ENCODE peak calls at places on chromosomes 1 and 21, in six cellular contexts. One of them, this sample, is unnamed.

GRCh38 chr1:113101588-113101987 is 28.6 kb downstream of the LRIG2 start:
- DNase-seq in HCT116: no peak
- DNase-seq in neural progenitor cell: no peak
- DNase-seq in PC-3: peak
- DNase-seq in GM23248: peak
- DNase-seq in OCI-LY7: no peak
- DNase-seq in this sample: no peak

GRCh38 chr1:164726235-164726634 is 167.3 kb downstream of the PBX1 start:
- DNase-seq in PC-3: peak
- DNase-seq in GM23248: peak
- DNase-seq in neural progenitor cell: no peak
- DNase-seq in OCI-LY7: no peak
- DNase-seq in HCT116: no peak
- DNase-seq in this sample: no peak

GRCh38 chr1:154431586-154432373 is 26.6 kb downstream of the IL6R start:
- DNase-seq in GM23248: peak
- DNase-seq in PC-3: peak
- DNase-seq in neural progenitor cell: no peak
- DNase-seq in HCT116: no peak
- DNase-seq in OCI-LY7: no peak
- DNase-seq in this sample: peak

GRCh38 chr1:59028052-59028451 is 244.2 kb upstream of the JUN start:
- DNase-seq in GM23248: no peak
- DNase-seq in PC-3: no peak
- DNase-seq in OCI-LY7: no peak
- DNase-seq in neural progenitor cell: no peak
- DNase-seq in HCT116: no peak
- DNase-seq in this sample: peak

GRCh38 chr1:14881775-14882672 is 271.5 kb upstream of the TMEM51 start:
- DNase-seq in OCI-LY7: peak
- DNase-seq in neural progenitor cell: no peak
- DNase-seq in GM23248: peak
- DNase-seq in PC-3: no peak
- DNase-seq in HCT116: no peak
- DNase-seq in this sample: peak

GRCh38 chr1:154784924-154785531 is 85.1 kb downstream of the KCNN3 start:
- DNase-seq in OCI-LY7: peak
- DNase-seq in GM23248: no peak
- DNase-seq in PC-3: no peak
- DNase-seq in HCT116: no peak
- DNase-seq in neural progenitor cell: no peak
- DNase-seq in this sample: no peak

GRCh38 chr1:67013573-67013972 is 40.4 kb downstream of the SLC35D1 start:
- DNase-seq in GM23248: peak
- DNase-seq in HCT116: no peak
- DNase-seq in PC-3: peak
- DNase-seq in OCI-LY7: no peak
- DNase-seq in neural progenitor cell: no peak
- DNase-seq in this sample: no peak

GRCh38 chr1:96808186-96808585 is 86.6 kb downstream of the PTBP2 start:
- DNase-seq in GM23248: no peak
- DNase-seq in OCI-LY7: no peak
- DNase-seq in HCT116: no peak
- DNase-seq in neural progenitor cell: no peak
- DNase-seq in PC-3: no peak
- DNase-seq in this sample: no peak

GRCh38 chr1:47684518-47684917 is 246.7 kb downstream of the FOXD2 start:
- DNase-seq in OCI-LY7: no peak
- DNase-seq in HCT116: no peak
- DNase-seq in neural progenitor cell: no peak
- DNase-seq in PC-3: no peak
- DNase-seq in GM23248: no peak
- DNase-seq in this sample: no peak

GRCh38 chr1:60562715-60563114 is 489.1 kb upstream of the C1orf87 start:
- DNase-seq in neural progenitor cell: no peak
- DNase-seq in OCI-LY7: no peak
- DNase-seq in PC-3: no peak
- DNase-seq in HCT116: no peak
- DNase-seq in GM23248: no peak
- DNase-seq in this sample: no peak

GRCh38 chr1:230382060-230382491 is 44.1 kb downstream of the PGBD5 start:
- DNase-seq in HCT116: no peak
- DNase-seq in OCI-LY7: no peak
- DNase-seq in neural progenitor cell: peak
- DNase-seq in PC-3: peak
- DNase-seq in GM23248: peak
- DNase-seq in this sample: peak

GRCh38 chr1:27149714-27150113 is 5.2 kb downstream of the SLC9A1 start:
- DNase-seq in PC-3: no peak
- DNase-seq in GM23248: no peak
- DNase-seq in OCI-LY7: no peak
- DNase-seq in neural progenitor cell: no peak
- DNase-seq in HCT116: no peak
- DNase-seq in this sample: no peak

GRCh38 chr1:228358039-228358763 is 48.4 kb downstream of the TRIM11 start:
- DNase-seq in GM23248: peak
- DNase-seq in PC-3: peak
- DNase-seq in neural progenitor cell: no peak
- DNase-seq in HCT116: no peak
- DNase-seq in OCI-LY7: peak
- DNase-seq in this sample: no peak

GRCh38 chr1:1627842-1628655 is 3.9 kb upstream of the MMP23B start:
- DNase-seq in neural progenitor cell: no peak
- DNase-seq in HCT116: peak
- DNase-seq in GM23248: no peak
- DNase-seq in PC-3: no peak
- DNase-seq in OCI-LY7: peak
- DNase-seq in this sample: peak

GRCh38 chr1:154557939-154558609 is 388 bp downstream of the UBE2Q1 start:
- DNase-seq in GM23248: peak
- DNase-seq in PC-3: no peak
- DNase-seq in HCT116: no peak
- DNase-seq in neural progenitor cell: no peak
- DNase-seq in OCI-LY7: peak
- DNase-seq in this sample: peak

GRCh38 chr1:119251751-119252150 is 111.3 kb upstream of the WARS2 start:
- DNase-seq in GM23248: no peak
- DNase-seq in PC-3: no peak
- DNase-seq in neural progenitor cell: no peak
- DNase-seq in OCI-LY7: no peak
- DNase-seq in HCT116: no peak
- DNase-seq in this sample: no peak

GRCh38 chr1:174794861-174795260 is 204.9 kb upstream of the CACYBP start:
- DNase-seq in OCI-LY7: no peak
- DNase-seq in PC-3: no peak
- DNase-seq in GM23248: no peak
- DNase-seq in neural progenitor cell: no peak
- DNase-seq in HCT116: no peak
- DNase-seq in this sample: no peak

GRCh38 chr1:111253876-111254275 is 26.4 kb downstream of the CHI3L2 start:
- DNase-seq in HCT116: no peak
- DNase-seq in OCI-LY7: no peak
- DNase-seq in GM23248: no peak
- DNase-seq in PC-3: no peak
- DNase-seq in neural progenitor cell: no peak
- DNase-seq in this sample: no peak

GRCh38 chr1:146036241-146036989 is 14.9 kb upstream of the HJV start:
- DNase-seq in HCT116: no peak
- DNase-seq in PC-3: no peak
- DNase-seq in GM23248: peak
- DNase-seq in OCI-LY7: peak
- DNase-seq in neural progenitor cell: no peak
- DNase-seq in this sample: no peak

GRCh38 chr1:70916028-70916427 is 131.6 kb downstream of the PTGER3 start:
- DNase-seq in neural progenitor cell: no peak
- DNase-seq in PC-3: no peak
- DNase-seq in GM23248: no peak
- DNase-seq in HCT116: no peak
- DNase-seq in OCI-LY7: no peak
- DNase-seq in this sample: no peak
- H3K27ac ChIP-seq in neural progenitor cell: no peak
- H3K27ac ChIP-seq in PC-3: no peak
- H3K27ac ChIP-seq in GM23248: no peak
- H3K27ac ChIP-seq in HCT116: no peak
- H3K27ac ChIP-seq in OCI-LY7: no peak
- H3K27ac ChIP-seq in this sample: no peak

GRCh38 chr1:231395996-231396385 is 26.1 kb downstream of the EGLN1 start:
- DNase-seq in GM23248: no peak
- DNase-seq in PC-3: no peak
- DNase-seq in neural progenitor cell: no peak
- DNase-seq in OCI-LY7: no peak
- DNase-seq in HCT116: no peak
- DNase-seq in this sample: no peak

GRCh38 chr1:231396643-231397042 is 25.4 kb downstream of the EGLN1 start:
- DNase-seq in HCT116: no peak
- DNase-seq in OCI-LY7: no peak
- DNase-seq in neural progenitor cell: no peak
- DNase-seq in PC-3: peak
- DNase-seq in GM23248: no peak
- DNase-seq in this sample: no peak

GRCh38 chr1:231392380-231393131 is 29.5 kb downstream of the EGLN1 start:
- DNase-seq in PC-3: no peak
- DNase-seq in GM23248: no peak
- DNase-seq in OCI-LY7: no peak
- DNase-seq in neural progenitor cell: no peak
- DNase-seq in HCT116: no peak
- DNase-seq in this sample: no peak

GRCh38 chr1:231395051-231395995 is 26.8 kb downstream of the EGLN1 start:
- DNase-seq in HCT116: peak
- DNase-seq in neural progenitor cell: no peak
- DNase-seq in PC-3: peak
- DNase-seq in OCI-LY7: no peak
- DNase-seq in GM23248: peak
- DNase-seq in this sample: peak

DNA sequence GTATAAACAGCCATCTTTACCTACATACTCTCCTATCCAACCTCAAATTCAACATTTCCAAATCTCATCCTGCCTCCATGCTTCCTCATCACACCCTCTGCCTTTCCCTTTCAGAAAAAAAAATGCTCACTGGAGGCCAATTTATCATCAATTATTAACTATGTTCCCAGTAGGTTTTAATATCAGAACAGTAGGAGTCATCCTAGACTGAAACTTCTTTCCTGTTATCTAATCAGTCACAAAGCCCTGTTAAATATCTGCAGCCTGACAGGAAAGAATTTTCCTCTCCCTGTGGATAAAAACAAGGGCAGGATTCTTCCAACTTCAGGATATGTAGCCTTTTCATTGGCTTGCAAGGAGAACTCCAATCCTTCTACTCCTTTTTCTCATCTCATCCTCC is 28.4 kb downstream of the EGLN1 start:
- DNase-seq in HCT116: no peak
- DNase-seq in GM23248: no peak
- DNase-seq in PC-3: no peak
- DNase-seq in OCI-LY7: no peak
- DNase-seq in neural progenitor cell: no peak
- DNase-seq in this sample: peak
- TF ChIP-seq EZH2phosphoT487 in HCT116: no peak
- TF ChIP-seq EZH2phosphoT487 in GM23248: no peak
- TF ChIP-seq EZH2phosphoT487 in PC-3: no peak
- TF ChIP-seq EZH2phosphoT487 in OCI-LY7: no peak
- TF ChIP-seq EZH2phosphoT487 in neural progenitor cell: no peak
- TF ChIP-seq EZH2phosphoT487 in this sample: no peak

DNA sequence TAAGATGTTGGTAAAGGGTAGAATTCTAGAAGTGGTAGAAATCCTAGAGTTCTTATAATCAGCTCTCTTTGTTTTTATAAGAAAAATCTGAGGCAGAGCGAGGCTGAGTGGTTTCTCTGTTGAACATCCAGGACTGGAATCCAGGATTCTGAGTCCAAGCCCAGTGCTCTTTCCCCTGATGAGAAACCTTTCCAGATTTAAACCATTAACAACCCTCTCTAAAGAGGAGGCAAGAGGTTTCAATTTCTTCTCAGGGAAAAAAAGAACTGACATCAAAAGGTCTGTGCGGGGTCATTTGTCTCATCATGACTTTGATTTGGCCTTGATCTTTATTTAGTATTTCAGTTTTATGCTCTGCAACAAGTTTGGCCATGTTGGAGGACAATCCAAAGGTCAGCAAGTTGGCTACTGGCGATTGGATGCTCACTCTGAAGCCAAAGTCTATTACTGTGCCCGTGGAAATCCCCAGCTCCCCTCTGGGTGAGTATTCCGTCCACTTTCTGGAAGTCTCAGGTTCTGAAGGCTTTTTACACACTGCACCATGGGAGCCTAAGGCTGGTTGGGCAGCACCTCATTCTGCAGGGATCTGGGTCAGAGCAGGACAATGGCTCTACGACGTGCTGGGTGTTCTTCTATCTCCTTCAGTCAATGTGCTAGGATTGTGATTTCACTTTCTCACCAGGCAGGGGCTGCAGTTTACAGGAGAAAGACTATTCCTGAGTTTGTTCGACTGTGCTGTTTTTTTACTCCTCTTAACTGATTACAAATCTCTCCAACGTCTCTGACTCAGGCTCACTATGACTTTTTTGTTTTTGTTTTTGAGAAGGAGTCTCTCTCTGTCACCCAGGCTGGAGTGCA is 18.9 kb upstream of the CCT8 start:
- DNase-seq in OCI-LY7: no peak
- DNase-seq in HCT116: no peak
- DNase-seq in GM23248: peak
- DNase-seq in PC-3: no peak
- DNase-seq in neural progenitor cell: no peak
- DNase-seq in this sample: no peak
- H2AFZ ChIP-seq in OCI-LY7: no peak
- H2AFZ ChIP-seq in HCT116: no peak
- H2AFZ ChIP-seq in GM23248: peak
- H2AFZ ChIP-seq in PC-3: no peak
- H2AFZ ChIP-seq in neural progenitor cell: peak
- H2AFZ ChIP-seq in this sample: no peak

DNA sequence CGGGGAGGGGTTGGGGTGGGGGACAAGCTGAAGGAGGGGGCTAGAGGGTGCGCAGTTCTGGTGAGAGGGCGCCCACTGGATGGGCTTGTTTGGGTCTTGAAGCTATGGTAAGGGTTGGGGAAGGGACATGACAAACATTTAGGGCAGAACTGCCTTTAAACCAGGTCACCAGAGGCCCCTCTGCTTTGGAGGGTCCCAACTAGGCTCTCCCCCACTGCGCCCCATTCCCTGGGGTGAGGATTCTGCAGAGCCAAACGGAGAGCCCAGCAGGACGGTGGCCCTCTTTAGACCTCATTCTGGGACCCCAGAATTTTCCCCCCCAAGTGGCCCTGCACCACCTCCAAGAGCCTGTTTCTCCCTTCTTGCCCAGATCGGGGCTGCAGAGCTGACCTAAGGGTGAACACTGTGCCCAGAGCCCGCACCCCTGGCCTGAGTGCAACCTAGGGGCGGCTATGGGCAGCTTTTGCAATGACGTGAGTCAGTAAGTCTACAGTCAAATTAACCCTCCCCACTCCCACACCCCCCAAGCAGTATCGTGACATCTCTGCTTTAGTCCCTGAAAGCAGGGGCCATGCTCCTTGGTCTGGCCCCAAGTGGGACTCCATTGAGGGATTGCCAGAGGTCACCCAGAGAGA is 593.8 kb downstream of the MATN1 start:
- DNase-seq in GM23248: no peak
- DNase-seq in HCT116: no peak
- DNase-seq in PC-3: no peak
- DNase-seq in OCI-LY7: no peak
- DNase-seq in neural progenitor cell: no peak
- DNase-seq in this sample: no peak
- H3K27ac ChIP-seq in GM23248: no peak
- H3K27ac ChIP-seq in HCT116: no peak
- H3K27ac ChIP-seq in PC-3: no peak
- H3K27ac ChIP-seq in OCI-LY7: no peak
- H3K27ac ChIP-seq in neural progenitor cell: no peak
- H3K27ac ChIP-seq in this sample: no peak

This sample was measured in hepatocyte.